ENCODE peak calls at places on chromosomes 7 and 10, in four cellular contexts. Y is AG10803, M is heart right ventricle, L is OCI-LY7. E is an unnamed sample.

GRCh38 chr10:3290550-3290949 is 118.0 kb upstream of the PITRM1 start:
- DNase-seq in Y (no peak), M (no peak), L (no peak), E (no peak)

GRCh38 chr7:116356979-116357378 is 142.6 kb upstream of the CAV2 start:
- DNase-seq in Y (no peak), M (no peak), L (no peak), E (no peak)

GRCh38 chr7:120400806-120401455 is 128.0 kb downstream of the KCND2 start:
- DNase-seq in L (no peak), M (no peak), Y (no peak), E (no peak)

GRCh38 chr7:27245798-27246691 is 3.4 kb downstream of the EVX1 start:
- DNase-seq in M (no peak), L (no peak), Y (no peak), E (peak; percentile 30)

GRCh38 chr10:46239999-46240683 is 46.7 kb upstream of the ANTXRL start:
- DNase-seq in L (no peak), M (no peak), Y (no peak), E (no peak)

GRCh38 chr10:132669208-132669861 is 116.6 kb downstream of the NKX6-2 start:
- DNase-seq in L (no peak), M (no peak), Y (no peak), E (no peak)

GRCh38 chr7:156168434-156168833 is 356.2 kb upstream of the SHH start:
- DNase-seq in Y (no peak), L (no peak), M (no peak), E (no peak)

GRCh38 chr10:794382-794956 is 105.0 kb upstream of the DIP2C start:
- DNase-seq in M (no peak), L (no peak), Y (peak; percentile 50), E (no peak)

GRCh38 chr10:122632561-122632960 is 67.1 kb downstream of the C10orf120 start:
- DNase-seq in M (peak; percentile 45), Y (no peak), L (no peak), E (no peak)

GRCh38 chr10:58435297-58435696 is 50.1 kb downstream of the TFAM start:
- DNase-seq in Y (peak; percentile 100), M (peak; percentile 11), L (no peak), E (no peak)

GRCh38 chr7:13742126-13742525 is 247.3 kb downstream of the ETV1 start:
- DNase-seq in L (no peak), Y (peak; percentile 92), M (no peak), E (no peak)

GRCh38 chr10:131166486-131166885 is 145.0 kb downstream of the TCERG1L start:
- DNase-seq in M (no peak), Y (no peak), L (no peak), E (no peak)

GRCh38 chr7:8109196-8110022 is 140.8 kb downstream of the GLCCI1 start:
- DNase-seq in Y (peak; percentile 31), L (no peak), M (no peak), E (no peak)

GRCh38 chr7:95245828-95246227 is 78.5 kb downstream of the PON1 start:
- DNase-seq in Y (no peak), M (no peak), L (no peak), E (no peak)

GRCh38 chr7:2594599-2594998 is 35.8 kb downstream of the IQCE start:
- DNase-seq in L (no peak), M (no peak), Y (no peak), E (no peak)

GRCh38 chr10:34607894-34608293 is 207.2 kb downstream of the PARD3 start:
- DNase-seq in Y (no peak), M (no peak), L (no peak), E (no peak)

GRCh38 chr10:113175756-113176651 is 226.0 kb downstream of the TCF7L2 start:
- DNase-seq in Y (no peak), M (no peak), L (no peak), E (no peak)

GRCh38 chr10:86707505-86707904 is 39.2 kb downstream of the LDB3 start:
- DNase-seq in L (no peak), Y (no peak), M (no peak), E (no peak)

GRCh38 chr7:137685439-137686164 is 161.2 kb downstream of the DGKI start:
- DNase-seq in M (no peak), L (no peak), Y (no peak), E (no peak)

GRCh38 chr10:60964257-60965235 is 20.6 kb upstream of the RHOBTB1 start:
- DNase-seq in Y (peak; percentile 89), M (peak; percentile 40), L (peak; percentile 60), E (peak; percentile 28)

GRCh38 chr10:93495654-93496321 is 624 bp upstream of the CEP55 start:
- DNase-seq in Y (peak; percentile 41), M (no peak), L (peak; percentile 19), E (no peak)

GRCh38 chr7:47366211-47366610 is 215.7 kb downstream of the TNS3 start:
- DNase-seq in Y (no peak), L (no peak), M (no peak), E (no peak)

GRCh38 chr7:106915407-106915806 is 50.3 kb downstream of the PIK3CG start:
- DNase-seq in L (no peak), M (no peak), Y (no peak), E (no peak)

GRCh38 chr7:121479466-121479865 is 83.4 kb upstream of the FAM3C start:
- DNase-seq in Y (no peak), L (no peak), M (no peak), E (no peak)

GRCh38 chr10:114632869-114633715 is 25.0 kb downstream of the ABLIM1 start:
- DNase-seq in Y (peak; percentile 90), M (no peak), L (no peak), E (peak; percentile 43)

GRCh38 chr7:25951414-25952276 is 200.4 kb upstream of the NFE2L3 start:
- DNase-seq in M (no peak), L (no peak), Y (no peak), E (no peak)

GRCh38 chr7:25952277-25953057 is 199.5 kb upstream of the NFE2L3 start:
- DNase-seq in Y (no peak), L (no peak), M (no peak), E (no peak)

GRCh38 chr7:25950488-25951413 is 201.2 kb upstream of the NFE2L3 start:
- DNase-seq in M (peak; percentile 88), L (peak; percentile 97), Y (peak; percentile 76), E (peak; percentile 96)

GRCh38 chr7:25947669-25948516 is 204.1 kb upstream of the NFE2L3 start:
- DNase-seq in L (peak; percentile 21), M (no peak), Y (no peak), E (no peak)

DNA sequence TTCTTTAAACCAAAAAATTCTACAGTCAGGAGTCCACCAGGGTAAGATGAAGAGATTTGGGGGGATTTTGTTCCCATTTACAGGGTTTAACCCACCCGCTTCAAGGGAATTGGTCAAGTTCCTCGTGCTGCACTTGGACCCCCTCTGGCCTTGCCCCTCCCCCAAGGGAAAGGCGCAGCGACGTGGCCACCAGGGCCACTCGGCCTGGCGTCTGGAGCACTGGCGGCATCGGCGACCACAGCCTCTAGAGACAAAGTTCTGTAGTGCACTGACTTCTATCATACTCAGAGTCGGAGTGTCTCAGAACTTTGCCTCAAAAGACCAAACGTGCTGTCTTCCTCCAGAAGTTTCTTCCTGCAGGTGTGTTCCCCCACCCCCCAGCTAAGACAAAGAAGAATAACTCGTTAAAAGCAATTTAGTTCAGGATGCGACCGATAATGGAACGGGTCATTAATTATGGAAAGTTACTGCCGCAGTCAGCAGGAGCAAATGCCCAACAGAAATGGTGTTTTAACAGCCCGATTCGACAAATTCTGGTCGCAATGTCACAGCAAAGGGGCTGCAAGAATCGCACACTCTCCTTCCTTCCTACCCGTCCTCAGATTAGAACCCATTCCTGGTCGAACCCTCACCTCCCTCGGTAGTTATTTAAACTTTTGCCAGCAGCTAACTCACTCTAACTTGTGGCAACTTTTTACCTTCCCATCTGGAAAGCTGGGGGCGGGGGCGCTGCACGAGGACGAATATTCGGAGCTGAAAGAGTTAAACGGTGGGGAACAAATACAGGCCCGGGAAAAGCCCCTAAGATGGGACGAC is 202.1 kb upstream of the NFE2L3 start:
- DNase-seq in L (peak; percentile 16), Y (no peak), M (no peak), E (no peak)
- TF ChIP-seq CTCF in L (no peak), Y (peak; percentile 6), M (no peak), E (no peak)

GRCh38 chr10:95478185-95478584 is 83.0 kb downstream of the SORBS1 start:
- DNase-seq in M (no peak), Y (no peak), L (no peak), E (no peak)

GRCh38 chr10:95482501-95483248 is 78.5 kb downstream of the SORBS1 start:
- DNase-seq in Y (no peak), M (no peak), L (no peak), E (no peak)

GRCh38 chr10:95480901-95481491 is 80.2 kb downstream of the SORBS1 start:
- DNase-seq in L (no peak), Y (no peak), M (no peak), E (no peak)

GRCh38 chr10:95478935-95479334 is 82.2 kb downstream of the SORBS1 start:
- DNase-seq in L (no peak), M (no peak), Y (no peak), E (no peak)

GRCh38 chr10:95480102-95480900 is 80.9 kb downstream of the SORBS1 start:
- DNase-seq in M (no peak), L (no peak), Y (peak; percentile 24), E (no peak)
- TF ChIP-seq CTCF in M (no peak), L (no peak), Y (peak; percentile 32), E (no peak)

GRCh38 chr10:100912609-100913469 is at the start of gene SLF2:
- DNase-seq in M (peak; percentile 95), Y (peak; percentile 98), L (peak; percentile 98), E (peak; percentile 99)
- TF ChIP-seq CTCF in M (no peak), Y (no peak), L (no peak), E (no peak)

GRCh38 chr7:30799976-30800661 is 28.9 kb downstream of the MINDY4 start:
- DNase-seq in Y (no peak), L (no peak), M (no peak), E (no peak)
- TF ChIP-seq CTCF in Y (no peak), L (no peak), M (no peak), E (no peak)

DNA sequence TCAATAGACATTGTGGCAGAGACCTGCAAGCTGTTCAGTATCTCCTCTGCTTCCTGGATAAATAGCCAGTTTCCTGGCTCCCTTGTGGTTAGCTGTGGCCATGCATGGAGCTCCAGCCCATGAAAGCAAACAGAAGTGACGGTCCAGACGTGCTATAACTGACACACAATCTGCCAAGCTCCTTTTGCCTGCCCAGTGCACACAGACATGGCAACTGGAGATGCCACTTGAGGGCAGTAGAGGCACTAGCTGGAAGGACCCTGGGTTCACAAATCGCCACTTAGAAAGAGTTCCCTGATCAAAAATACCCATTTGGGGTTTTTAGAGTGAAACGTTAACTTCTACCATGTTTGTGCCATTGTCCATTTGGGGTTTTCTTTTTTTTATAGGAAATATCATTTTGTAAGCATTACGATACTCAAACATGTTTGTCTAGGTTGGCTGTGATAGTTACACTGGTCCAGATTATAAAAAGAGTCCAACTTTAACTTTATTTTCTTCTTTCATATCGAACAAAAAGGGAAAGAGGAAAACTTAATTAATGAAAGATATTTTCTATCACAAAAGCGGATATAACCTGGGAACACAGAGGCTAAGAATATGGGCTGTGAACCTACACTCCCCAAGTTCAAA is 31.3 kb downstream of the KIN start:
- DNase-seq in M (no peak), L (peak; percentile 41), Y (peak; percentile 23), E (no peak)
- TF ChIP-seq CTCF in M (peak; percentile 49), L (peak; percentile 82), Y (peak; percentile 57), E (peak; percentile 58)